ENCODE peak calls at places on chromosome 20, in seven cellular contexts. M, R, X, D, G, H and W are unnamed samples.

GRCh38 chr20:31811796-31812728 is 7.1 kb upstream of the MYLK2 start:
- DNase-seq in M (no peak), R (no peak), X (no peak), D (no peak), G (no peak), H (no peak), W (no peak)

GRCh38 chr20:20731000-20731944 is 18.8 kb upstream of the RALGAPA2 start:
- DNase-seq in M (no peak), R (no peak), X (no peak), D (no peak), G (no peak), H (no peak), W (no peak)

GRCh38 chr20:38303908-38304379 is at the start of gene BPI:
- DNase-seq in M (no peak), R (no peak), X (no peak), D (peak; percentile 81), G (no peak), H (no peak), W (no peak)

GRCh38 chr20:19644085-19644484 is 114.0 kb upstream of the RIN2 start:
- DNase-seq in M (no peak), R (no peak), X (no peak), D (no peak), G (no peak), H (no peak), W (no peak)

GRCh38 chr20:3777726-3778629 is 3.3 kb downstream of the SPEF1 start:
- DNase-seq in M (no peak), R (no peak), X (no peak), D (no peak), G (peak; percentile 70), H (peak; percentile 77), W (peak; percentile 79)

GRCh38 chr20:60298647-60299046 is 340.4 kb downstream of the CDH26 start:
- DNase-seq in M (no peak), R (no peak), X (no peak), D (no peak), G (no peak), H (no peak), W (no peak)

GRCh38 chr20:22862645-22863230 is 172.4 kb upstream of the SSTR4 start:
- DNase-seq in M (no peak), R (no peak), X (no peak), D (no peak), G (no peak), H (no peak), W (no peak)

GRCh38 chr20:37702643-37703337 is 9.0 kb downstream of the CTNNBL1 start:
- DNase-seq in M (no peak), R (no peak), X (no peak), D (no peak), G (no peak), H (no peak), W (no peak)

GRCh38 chr20:36447101-36447500 is 94.2 kb upstream of the MYL9 start:
- DNase-seq in M (no peak), R (no peak), X (no peak), D (no peak), G (no peak), H (no peak), W (peak; percentile 34)

GRCh38 chr20:40954521-40955165 is 74.0 kb upstream of the TOP1 start:
- DNase-seq in M (no peak), R (no peak), X (no peak), D (no peak), G (no peak), H (no peak), W (no peak)

GRCh38 chr20:63114006-63114692 is 101.8 kb downstream of the YTHDF1 start:
- DNase-seq in M (no peak), R (no peak), X (no peak), D (no peak), G (no peak), H (no peak), W (no peak)

GRCh38 chr20:3248167-3248992 is 9.4 kb upstream of the SLC4A11 start:
- DNase-seq in M (no peak), R (peak; percentile 33), X (no peak), D (no peak), G (peak; percentile 15), H (peak; percentile 62), W (peak; percentile 75)

GRCh38 chr20:31560094-31560899 is 44.8 kb upstream of the ID1 start:
- DNase-seq in M (peak; percentile 40), R (peak; percentile 28), X (peak; percentile 65), D (peak; percentile 42), G (peak; percentile 84), H (peak; percentile 81), W (peak; percentile 69)

GRCh38 chr20:63009988-63010769 is 3.4 kb upstream of the BHLHE23 start:
- DNase-seq in M (no peak), R (peak; percentile 11), X (peak; percentile 44), D (no peak), G (peak; percentile 82), H (peak; percentile 79), W (peak; percentile 45)

GRCh38 chr20:21513881-21514540 is at the start of gene NKX2-2:
- DNase-seq in M (no peak), R (no peak), X (no peak), D (no peak), G (no peak), H (no peak), W (no peak)